ENCODE peak calls at places on chromosome 18, in ten cellular contexts. W is GM12878, M is heart left ventricle, N is Peyer's patch, I is adrenal gland, O is breast epithelium, T is spleen, R is tibial nerve, J is sigmoid colon, X is prostate gland. D is an unnamed sample.

GRCh38 chr18:45631077-45631476 is 15.8 kb downstream of the SLC14A2 start:
- DNase-seq in I (no peak), T (no peak), N (no peak), M (no peak), R (no peak), O (no peak), J (no peak), W (no peak), X (no peak), D (no peak)

GRCh38 chr18:24917767-24918166 is 434.2 kb downstream of the ZNF521 start:
- DNase-seq in W (no peak), N (no peak), J (no peak), X (no peak), O (no peak), R (no peak), T (no peak), M (no peak), I (no peak), D (no peak)

GRCh38 chr18:9750606-9751304 is 42.7 kb downstream of the RAB31 start:
- DNase-seq in T (no peak), M (no peak), O (no peak), J (no peak), R (no peak), X (no peak), I (peak; percentile 52), N (no peak), W (no peak), D (no peak)

GRCh38 chr18:55268629-55269275 is 309.5 kb upstream of the CCDC68 start:
- DNase-seq in J (no peak), I (no peak), X (no peak), T (no peak), N (no peak), O (no peak), W (peak; percentile 62), M (no peak), R (no peak), D (no peak)

GRCh38 chr18:26091047-26091630 is 726 bp upstream of the SS18 start:
- DNase-seq in W (peak; percentile 51), J (peak; percentile 88), I (peak; percentile 79), M (no peak), O (no peak), T (no peak), X (no peak), N (no peak), R (peak; percentile 48), D (no peak)

GRCh38 chr18:43797347-43797746 is 520.1 kb upstream of the SYT4 start:
- DNase-seq in T (no peak), M (no peak), X (no peak), R (no peak), W (no peak), N (no peak), I (no peak), O (no peak), J (no peak), D (no peak)

GRCh38 chr18:27185025-27185763 is at the start of gene CHST9:
- DNase-seq in O (no peak), X (peak; percentile 22), J (no peak), M (peak; percentile 40), N (no peak), T (peak; percentile 73), I (peak; percentile 6), W (no peak), R (no peak), D (no peak)

GRCh38 chr18:24726727-24727539 is 266.5 kb downstream of the HRH4 start:
- DNase-seq in N (peak; percentile 77), T (no peak), M (peak; percentile 58), X (peak; percentile 51), O (peak; percentile 62), R (peak; percentile 36), J (peak; percentile 75), W (no peak), I (peak; percentile 61), D (peak; percentile 39)

GRCh38 chr18:9827856-9828793 is 57.6 kb upstream of the TXNDC2 start:
- DNase-seq in T (peak; percentile 82), N (no peak), W (no peak), X (no peak), J (peak; percentile 81), I (peak; percentile 85), O (no peak), R (peak; percentile 57), M (peak; percentile 57), D (peak; percentile 82)

GRCh38 chr18:30081122-30081521 is 961.4 kb downstream of the DSC3 start:
- DNase-seq in J (no peak), R (no peak), W (no peak), X (no peak), N (no peak), T (no peak), O (no peak), M (no peak), I (no peak), D (no peak)

GRCh38 chr18:51170689-51171088 is 26.8 kb downstream of the MEX3C start:
- DNase-seq in R (no peak), M (no peak), T (no peak), J (no peak), N (no peak), O (no peak), I (no peak), X (no peak), W (no peak), D (no peak)

GRCh38 chr18:950882-951539 is 46.3 kb downstream of the ADCYAP1 start:
- DNase-seq in O (no peak), J (no peak), T (no peak), R (no peak), I (no peak), W (no peak), X (no peak), M (no peak), N (no peak), D (no peak)

GRCh38 chr18:77001979-77002378 is 130.6 kb downstream of the MBP start:
- DNase-seq in W (no peak), I (no peak), M (no peak), R (no peak), T (no peak), O (no peak), X (no peak), J (no peak), N (peak; percentile 37), D (no peak)

DNA sequence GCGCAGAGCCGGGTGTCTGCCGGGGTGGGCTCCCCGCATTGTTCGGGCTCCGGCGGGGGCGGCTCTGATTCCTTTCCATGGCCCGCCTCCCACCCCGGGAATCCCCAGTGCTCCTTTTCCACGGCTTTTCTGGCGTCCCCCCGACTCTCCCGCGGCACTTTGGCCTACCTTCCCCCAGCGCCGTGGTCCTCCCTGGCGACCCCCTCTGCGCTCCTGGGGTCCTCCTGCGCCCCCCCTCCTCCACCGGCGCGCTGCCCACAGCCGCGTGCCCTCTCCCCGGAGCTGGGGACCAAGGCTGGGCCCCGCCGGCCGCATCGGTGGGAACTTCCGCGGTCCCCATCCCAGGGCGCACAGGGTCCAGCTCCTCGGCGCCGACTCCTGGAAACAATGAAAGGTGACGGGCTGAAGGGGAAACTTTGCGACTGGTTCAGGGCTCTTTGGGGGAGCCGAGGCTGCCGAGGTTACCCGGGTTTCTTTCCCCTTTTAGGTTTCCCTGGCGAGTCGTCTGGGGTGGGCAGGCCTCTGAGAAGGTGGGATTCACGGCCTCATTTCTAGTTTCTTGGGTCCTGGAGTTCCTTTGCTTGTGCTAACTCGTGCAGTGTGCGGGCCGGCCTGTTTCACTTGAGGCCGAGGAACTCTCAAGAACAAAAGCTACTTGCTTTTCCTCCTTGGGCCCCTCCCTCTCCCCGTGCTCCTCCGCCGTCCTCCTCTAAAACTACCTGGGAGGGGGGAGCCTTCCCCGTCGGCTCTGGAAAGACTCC is 2.2 kb downstream of the TGIF1 start:
- DNase-seq in M (peak; percentile 58), W (no peak), T (peak; percentile 88), I (peak; percentile 69), O (peak; percentile 80), J (peak; percentile 83), N (peak; percentile 78), R (peak; percentile 55), X (peak; percentile 82), D (peak; percentile 62)
- TF ChIP-seq POLR2A in M (no peak), W (no peak), T (no peak), I (no peak), O (peak; percentile 17), J (peak; percentile 58), N (peak; percentile 30), R (no peak), X (peak; percentile 76), D (no peak)

DNA sequence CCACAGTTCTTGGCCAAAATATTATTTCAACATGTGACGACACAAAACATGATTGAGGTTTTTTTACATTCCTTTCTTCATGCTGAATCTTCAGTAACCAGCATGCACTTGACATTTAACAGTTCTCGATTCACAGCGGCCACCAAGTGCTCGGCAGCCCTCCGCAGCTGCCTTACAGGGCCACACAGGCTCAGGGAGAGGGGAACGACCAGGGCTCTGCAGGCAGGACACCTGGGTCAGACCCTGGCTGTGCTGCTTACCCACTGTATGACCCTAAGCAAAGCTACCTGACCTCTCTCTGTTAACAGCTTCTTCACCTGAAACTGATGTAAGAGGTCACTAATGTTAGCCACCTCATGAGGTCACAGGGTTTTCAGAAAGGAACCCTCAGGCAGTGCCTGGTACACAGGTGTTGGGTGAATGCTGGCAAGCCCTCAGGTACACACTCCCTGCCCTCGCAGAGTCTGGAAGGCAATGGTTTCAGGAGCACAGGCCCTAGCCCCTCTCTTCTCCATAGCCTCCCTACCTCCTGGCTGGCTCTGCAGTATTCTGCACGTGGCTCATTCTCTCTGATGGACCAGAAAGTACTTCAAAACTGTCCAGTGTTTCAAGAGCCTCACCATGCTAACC is 25.7 kb downstream of the TUBB6 start:
- DNase-seq in M (no peak), I (no peak), W (no peak), X (no peak), N (no peak), T (no peak), J (peak; percentile 55), O (no peak), R (no peak), D (no peak)
- H3K4me3 ChIP-seq in M (no peak overlapping the region), I (no peak overlapping the region), W (no peak overlapping the region), X (no peak overlapping the region), N (no peak overlapping the region), T (no peak overlapping the region), J (no peak overlapping the region), O (no peak overlapping the region), R (no peak overlapping the region), D (no peak overlapping the region)

GRCh38 chr18:56638232-56639093 is at the start of gene TXNL1:
- DNase-seq in I (peak; percentile 100), T (peak; percentile 99), M (peak; percentile 100), J (peak; percentile 100), R (peak; percentile 96), X (peak; percentile 99), O (peak; percentile 99), N (peak; percentile 100), W (peak; percentile 96), D (peak; percentile 99)
- TF ChIP-seq POLR2A in I (peak; percentile 80), T (peak; percentile 70), M (no peak), J (peak; percentile 85), R (peak; percentile 42), X (peak; percentile 79), O (peak; percentile 56), N (peak; percentile 76), W (peak; percentile 87), D (no peak)

DNA sequence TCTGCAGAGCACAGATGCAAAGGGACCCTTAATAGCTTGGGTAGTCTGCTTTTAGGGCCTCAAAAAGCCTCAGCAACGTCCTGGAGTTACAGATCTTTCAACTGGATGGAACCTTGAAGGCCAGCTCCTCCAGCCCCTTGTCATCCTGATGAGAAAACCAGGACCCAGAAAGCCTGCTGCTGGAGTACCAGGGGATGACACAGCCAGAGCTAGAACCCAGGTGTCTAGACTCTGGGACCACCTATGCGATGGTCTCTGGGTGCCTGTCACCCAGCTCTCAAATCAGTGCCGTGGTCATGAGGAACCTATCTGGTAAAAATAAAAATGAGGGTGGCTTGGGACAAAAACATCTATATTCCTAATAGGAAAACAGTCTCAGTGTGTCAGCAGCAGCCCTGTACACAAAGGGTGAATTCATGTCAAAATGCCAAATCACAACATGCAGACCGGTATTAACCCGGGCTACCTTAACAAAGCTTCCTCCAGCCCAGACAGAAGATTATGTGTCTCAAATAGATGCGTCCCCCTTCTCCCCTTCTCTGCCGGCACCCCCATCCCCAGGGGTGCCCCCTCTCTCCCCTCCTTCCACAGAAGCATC is 28.5 kb downstream of the SMAD7 start:
- DNase-seq in N (no peak), J (peak; percentile 37), R (no peak), W (no peak), T (no peak), M (no peak), I (no peak), O (no peak), X (no peak), D (no peak)
- H3K4me3 ChIP-seq in N (peak overlapping the region; percentile 43), J (peak overlapping the region; percentile 49), R (peak overlapping the region; percentile 39), W (no peak overlapping the region), T (peak overlapping the region; percentile 24), M (peak overlapping the region; percentile 45), I (no peak overlapping the region), O (peak overlapping the region; percentile 44), X (peak overlapping the region; percentile 13), D (no peak overlapping the region)

D was measured in lower leg skin.